ENCODE peak calls at places on chromosomes 6 and 20, in nine cellular contexts. H is heart right ventricle; I is activated CD4-positive, alpha-beta T cell treated with anti-CD3 and anti-CD28 coated beads, Interleukin-2, amount 10 ng/mL, durations not matched to agents 7 days and 5 days; A is psoas muscle; Z is NCI-H1694 treated with DMSO at 0.1 percent for 48 hours; J is effector memory CD4-positive, alpha-beta T cell; Q is activated CD4-positive, CD25-positive, alpha-beta regulatory T cell; L is cerebellum; V is right cardiac atrium. B is an unnamed sample.

GRCh38 chr6:144725731-144726522 is 440.8 kb downstream of the UTRN start:
- DNase-seq in H (no peak), I (peak), A (no peak), Z (no peak), J (no peak), Q (no peak), L (no peak), V (no peak), B (no peak)

GRCh38 chr20:17369506-17369905 is 142.7 kb downstream of the PCSK2 start:
- DNase-seq in H (no peak), I (no peak), A (no peak), Z (no peak), J (no peak), Q (no peak), L (peak), V (no peak), B (peak)

GRCh38 chr6:130020106-130020851 is 1.9 kb downstream of the L3MBTL3 start:
- DNase-seq in H (peak), I (peak), A (peak), Z (no peak), J (peak), Q (peak), L (peak), V (peak), B (peak)

GRCh38 chr6:152022303-152022702 is 214.8 kb downstream of the ESR1 start:
- DNase-seq in H (no peak), I (no peak), A (no peak), Z (no peak), J (no peak), Q (no peak), L (no peak), V (no peak), B (no peak)

GRCh38 chr6:135358251-135358821 is 139.2 kb downstream of the AHI1 start:
- DNase-seq in H (no peak), I (no peak), A (no peak), Z (no peak), J (no peak), Q (no peak), L (no peak), V (no peak), B (no peak)

GRCh38 chr20:57563522-57563921 is 2.6 kb downstream of the PCK1 start:
- DNase-seq in H (no peak), I (no peak), A (no peak), Z (no peak), J (no peak), Q (no peak), L (no peak), V (no peak), B (no peak)

GRCh38 chr20:51425347-51426106 is 117.0 kb downstream of the NFATC2 start:
- DNase-seq in H (no peak), I (no peak), A (no peak), Z (no peak), J (no peak), Q (no peak), L (no peak), V (no peak), B (no peak)

GRCh38 chr6:11434565-11435326 is 102.8 kb upstream of the TMEM170B start:
- DNase-seq in H (no peak), I (no peak), A (no peak), Z (no peak), J (no peak), Q (no peak), L (no peak), V (no peak), B (no peak)

GRCh38 chr6:5132741-5133140 is 47.6 kb downstream of the PPP1R3G start:
- DNase-seq in H (peak), I (no peak), A (peak), Z (no peak), J (no peak), Q (no peak), L (peak), V (peak), B (peak)

GRCh38 chr20:58634818-58635665 is 16.0 kb upstream of the STX16 start:
- DNase-seq in H (no peak), I (no peak), A (no peak), Z (no peak), J (no peak), Q (no peak), L (no peak), V (no peak), B (no peak)

GRCh38 chr6:35230950-35231349 is 17.2 kb downstream of the SCUBE3 start:
- DNase-seq in H (peak), I (no peak), A (no peak), Z (no peak), J (no peak), Q (no peak), L (peak), V (peak), B (peak)

GRCh38 chr6:167815296-167815980 is 11.3 kb upstream of the AFDN start:
- DNase-seq in H (no peak), I (no peak), A (no peak), Z (no peak), J (no peak), Q (no peak), L (no peak), V (no peak), B (no peak)

GRCh38 chr6:66051812-66052211 is 344.8 kb upstream of the EYS start:
- DNase-seq in H (no peak), I (no peak), A (no peak), Z (no peak), J (no peak), Q (no peak), L (no peak), V (no peak), B (no peak)

GRCh38 chr20:33130553-33130952 is 37.4 kb upstream of the BPIFA2 start:
- DNase-seq in H (no peak), I (no peak), A (no peak), Z (no peak), J (no peak), Q (no peak), L (no peak), V (peak), B (no peak)